ENCODE peak calls at places on chromosomes 11 and 22, in seven cellular contexts. W is IMR-90, L is mesendoderm, Y is neuronal stem cell, V is trophoblast cell, I is H1, R is mesenchymal stem cell. P is an unnamed sample.

GRCh38 chr11:2837096-2837601 is 48.4 kb downstream of the CDKN1C start:
- DNase-seq in R (peak; percentile 81), L (peak; percentile 52), I (no peak), V (peak; percentile 75), W (peak; percentile 11), Y (peak; percentile 50), P (peak; percentile 88)

GRCh38 chr22:29149841-29150555 is 55.7 kb upstream of the EMID1 start:
- DNase-seq in W (no peak), R (no peak), V (no peak), L (no peak), Y (no peak), I (no peak), P (peak; percentile 22)

GRCh38 chr11:78080818-78081495 is 1.3 kb upstream of the NDUFC2 start:
- DNase-seq in Y (no peak), L (peak; percentile 52), V (no peak), R (peak; percentile 69), W (peak; percentile 73), I (no peak), P (no peak)

GRCh38 chr11:32817181-32817842 is 12.4 kb upstream of the PRRG4 start:
- DNase-seq in L (no peak), Y (no peak), I (no peak), R (no peak), W (no peak), V (peak; percentile 16), P (no peak)

GRCh38 chr22:20211409-20211996 is 56.6 kb downstream of the RTN4R start:
- DNase-seq in I (no peak), R (no peak), Y (no peak), V (no peak), W (no peak), L (peak; percentile 28), P (no peak)

GRCh38 chr11:65575568-65576231 is at the start of gene EHBP1L1:
- DNase-seq in L (peak; percentile 39), R (peak; percentile 71), Y (no peak), V (no peak), W (peak; percentile 28), I (no peak), P (no peak)

GRCh38 chr11:10743354-10744035 is 7.6 kb upstream of the CTR9 start:
- DNase-seq in Y (no peak), V (no peak), W (no peak), I (no peak), R (no peak), L (no peak), P (no peak)

GRCh38 chr22:24380220-24381218 is 46.9 kb upstream of the ADORA2A start:
- DNase-seq in R (no peak), L (no peak), W (no peak), V (peak; percentile 68), Y (no peak), I (no peak), P (no peak)

GRCh38 chr11:72821221-72821919 is 7.2 kb downstream of the ATG16L2 start:
- DNase-seq in R (no peak), W (no peak), Y (no peak), I (no peak), V (no peak), L (no peak), P (peak; percentile 61)

GRCh38 chr11:10606536-10607208 is 38.2 kb upstream of the LYVE1 start:
- DNase-seq in R (peak; percentile 81), V (no peak), L (no peak), W (peak; percentile 86), Y (no peak), I (no peak), P (no peak)

GRCh38 chr22:38623357-38623756 is 32.8 kb downstream of the FAM227A start:
- DNase-seq in Y (no peak), W (no peak), R (no peak), V (no peak), I (no peak), L (no peak), P (no peak)
- H4K8ac ChIP-seq in Y (no peak overlapping the region), W (no peak overlapping the region), R (no peak overlapping the region), V (no peak overlapping the region), I (no peak overlapping the region), L (no peak overlapping the region), P (no peak overlapping the region)

GRCh38 chr11:125977333-125977732 is 31.5 kb downstream of the VSIG10L2 start:
- DNase-seq in R (no peak), W (no peak), L (no peak), I (no peak), Y (no peak), V (no peak), P (no peak)
- H4K8ac ChIP-seq in R (no peak overlapping the region), W (no peak overlapping the region), L (no peak overlapping the region), I (no peak overlapping the region), Y (no peak overlapping the region), V (no peak overlapping the region), P (no peak overlapping the region)

GRCh38 chr11:76919467-76919866 is 58.7 kb downstream of the ACER3 start:
- DNase-seq in L (no peak), W (no peak), I (no peak), V (no peak), R (no peak), Y (no peak), P (no peak)
- H4K8ac ChIP-seq in L (no peak overlapping the region), W (no peak overlapping the region), I (no peak overlapping the region), V (no peak overlapping the region), R (no peak overlapping the region), Y (no peak overlapping the region), P (no peak overlapping the region)

GRCh38 chr11:69210660-69211035 is 54.9 kb downstream of the SMIM38 start:
- DNase-seq in Y (no peak), W (no peak), R (no peak), I (no peak), L (no peak), V (no peak), P (no peak)

GRCh38 chr11:69209421-69209820 is 53.7 kb downstream of the SMIM38 start:
- DNase-seq in W (no peak), L (no peak), I (no peak), Y (no peak), V (no peak), R (no peak), P (no peak)

GRCh38 chr11:69209038-69209350 is 53.3 kb downstream of the SMIM38 start:
- DNase-seq in V (no peak), Y (no peak), W (no peak), L (no peak), I (no peak), R (no peak), P (no peak)

GRCh38 chr11:69211540-69212120 is 55.9 kb downstream of the SMIM38 start:
- DNase-seq in L (no peak), I (no peak), Y (no peak), W (no peak), V (no peak), R (no peak), P (no peak)

GRCh38 chr11:69209936-69210659 is 54.4 kb downstream of the SMIM38 start:
- DNase-seq in I (no peak), Y (no peak), V (peak; percentile 7), L (peak; percentile 10), R (peak; percentile 32), W (no peak), P (no peak)
- H4K8ac ChIP-seq in I (no peak overlapping the region), Y (no peak overlapping the region), V (no peak overlapping the region), L (no peak overlapping the region), R (no peak overlapping the region), W (no peak overlapping the region), P (no peak overlapping the region)

GRCh38 chr22:45731041-45731797 is 59.6 kb downstream of the ATXN10 start:
- DNase-seq in I (no peak), Y (no peak), R (peak; percentile 45), W (peak; percentile 65), V (peak; percentile 32), L (peak; percentile 80), P (no peak)

GRCh38 chr22:45720875-45721378 is 49.3 kb downstream of the ATXN10 start:
- DNase-seq in Y (no peak), I (no peak), R (no peak), W (no peak), V (no peak), L (no peak), P (no peak)

GRCh38 chr22:45722006-45722405 is 50.4 kb downstream of the ATXN10 start:
- DNase-seq in I (no peak), L (no peak), W (no peak), Y (no peak), V (no peak), R (no peak), P (no peak)

GRCh38 chr22:45731798-45732495 is 60.3 kb downstream of the ATXN10 start:
- DNase-seq in I (no peak), W (peak; percentile 47), V (no peak), Y (no peak), R (peak; percentile 47), L (peak; percentile 38), P (no peak)

GRCh38 chr22:45726081-45726480 is 54.4 kb downstream of the ATXN10 start:
- DNase-seq in V (no peak), W (no peak), R (no peak), L (no peak), I (no peak), Y (no peak), P (no peak)
- H4K8ac ChIP-seq in V (no peak overlapping the region), W (no peak overlapping the region), R (no peak overlapping the region), L (no peak overlapping the region), I (no peak overlapping the region), Y (no peak overlapping the region), P (no peak overlapping the region)

GRCh38 chr22:39571538-39571937 is 985 bp downstream of the CACNA1I start:
- DNase-seq in Y (no peak), V (no peak), I (no peak), L (no peak), W (no peak), R (no peak), P (no peak)
- H4K8ac ChIP-seq in Y (no peak overlapping the region), V (no peak overlapping the region), I (no peak overlapping the region), L (no peak overlapping the region), W (no peak overlapping the region), R (no peak overlapping the region), P (no peak overlapping the region)

GRCh38 chr11:119446434-119446833 is 23.5 kb upstream of the THY1 start:
- DNase-seq in W (no peak), Y (no peak), V (no peak), R (no peak), L (no peak), I (no peak), P (no peak)
- H4K8ac ChIP-seq in W (peak overlapping the region; percentile 90), Y (no peak overlapping the region), V (no peak overlapping the region), R (no peak overlapping the region), L (no peak overlapping the region), I (no peak overlapping the region), P (no peak overlapping the region)

GRCh38 chr22:36295247-36295646 is 42.3 kb downstream of the APOL1 start:
- DNase-seq in I (no peak), W (no peak), Y (no peak), L (no peak), V (no peak), R (no peak), P (no peak)
- H4K8ac ChIP-seq in I (no peak overlapping the region), W (no peak overlapping the region), Y (no peak overlapping the region), L (no peak overlapping the region), V (no peak overlapping the region), R (peak overlapping the region; percentile 28), P (no peak overlapping the region)

GRCh38 chr11:131880976-131881375 is 510.6 kb downstream of the NTM start:
- DNase-seq in V (no peak), Y (no peak), R (no peak), I (no peak), L (no peak), W (no peak), P (no peak)

GRCh38 chr11:131875611-131876010 is 505.2 kb downstream of the NTM start:
- DNase-seq in L (no peak), I (no peak), V (no peak), W (peak; percentile 57), Y (no peak), R (no peak), P (no peak)

GRCh38 chr11:131874070-131874469 is 503.7 kb downstream of the NTM start:
- DNase-seq in Y (no peak), R (no peak), I (no peak), L (no peak), W (no peak), V (no peak), P (no peak)

GRCh38 chr11:131880279-131880678 is 509.9 kb downstream of the NTM start:
- DNase-seq in R (no peak), L (peak; percentile 75), I (no peak), Y (no peak), W (no peak), V (no peak), P (no peak)

GRCh38 chr11:131877246-131877645 is 506.8 kb downstream of the NTM start:
- DNase-seq in I (no peak), Y (no peak), L (no peak), W (no peak), R (no peak), V (no peak), P (no peak)
- H4K8ac ChIP-seq in I (no peak overlapping the region), Y (no peak overlapping the region), L (no peak overlapping the region), W (no peak overlapping the region), R (no peak overlapping the region), V (no peak overlapping the region), P (no peak overlapping the region)